ENCODE peak calls at places on chromosomes 4 and X, in six cellular contexts. W is body of pancreas, Q is transverse colon, M is ovary, U is sigmoid colon, Y is testis. D is an unnamed sample.

GRCh38 chrX:44514272-44514671 is 28.4 kb downstream of the FUNDC1 start:
- DNase-seq in Y (no peak), Q (no peak), U (no peak), M (no peak), W (no peak), D (no peak)

GRCh38 chr4:36824682-36825081 is 419.9 kb upstream of the NWD2 start:
- DNase-seq in W (no peak), M (no peak), Y (no peak), U (no peak), Q (no peak), D (no peak)

GRCh38 chr4:6331018-6331417 is 61.4 kb downstream of the WFS1 start:
- DNase-seq in M (no peak), U (no peak), Q (peak; percentile 23), W (no peak), Y (peak; percentile 32), D (no peak)

GRCh38 chr4:145937990-145938611 is 522 bp downstream of the ZNF827 start:
- DNase-seq in U (no peak), W (peak; percentile 13), Y (peak; percentile 65), Q (peak; percentile 28), M (peak; percentile 26), D (peak; percentile 29)

GRCh38 chr4:41256740-41257256 is at the start of gene UCHL1:
- DNase-seq in U (peak; percentile 66), M (peak; percentile 77), Q (peak; percentile 24), Y (peak; percentile 84), W (peak; percentile 27), D (peak; percentile 41)

GRCh38 chr4:55635760-55636621 is at the start of gene NMU:
- DNase-seq in W (peak; percentile 40), U (no peak), M (no peak), Q (peak; percentile 54), Y (peak; percentile 42), D (peak; percentile 69)

GRCh38 chrX:3577551-3577950 is 135.9 kb downstream of the PRKX start:
- DNase-seq in Q (no peak), U (no peak), Y (no peak), M (no peak), W (no peak), D (no peak)

GRCh38 chr4:14566518-14566917 is 435.8 kb upstream of the CPEB2 start:
- DNase-seq in M (no peak), Y (no peak), Q (no peak), W (no peak), U (no peak), D (no peak)

GRCh38 chr4:38235338-38235737 is 275.1 kb downstream of the PTTG2 start:
- DNase-seq in Q (no peak), Y (no peak), W (no peak), M (no peak), U (peak; percentile 72), D (no peak)

GRCh38 chrX:22433292-22434070 is 160.8 kb downstream of the CBLL2 start:
- DNase-seq in W (no peak), M (no peak), U (peak; percentile 64), Q (peak; percentile 7), Y (no peak), D (peak; percentile 1)

GRCh38 chr4:73815145-73815544 is 21.3 kb upstream of the CXCL6 start:
- DNase-seq in W (no peak), Y (no peak), U (no peak), M (no peak), Q (no peak), D (no peak)

GRCh38 chr4:39544580-39545315 is 17.5 kb upstream of the UGDH start:
- DNase-seq in M (no peak), Y (no peak), Q (no peak), U (no peak), W (no peak), D (no peak)

GRCh38 chr4:7383251-7383650 is 51.5 kb downstream of the PSAPL1 start:
- DNase-seq in U (no peak), Y (no peak), M (peak; percentile 9), W (no peak), Q (no peak), D (no peak)

GRCh38 chrX:150935466-150935865 is 37.0 kb upstream of the CD99L2 start:
- DNase-seq in W (no peak), U (no peak), M (no peak), Y (no peak), Q (no peak), D (no peak)

GRCh38 chr4:148302416-148302815 is 139.8 kb downstream of the NR3C2 start:
- DNase-seq in W (no peak), Q (no peak), U (no peak), M (no peak), Y (no peak), D (no peak)

GRCh38 chr4:101119141-101119540 is 228.2 kb downstream of the PPP3CA start:
- DNase-seq in U (no peak), M (no peak), W (no peak), Y (no peak), Q (no peak), D (no peak)

GRCh38 chrX:24282381-24283121 is 31.3 kb downstream of the SUPT20HL2 start:
- DNase-seq in Y (peak; percentile 21), M (no peak), W (peak; percentile 40), U (peak; percentile 69), Q (no peak), D (no peak)

GRCh38 chrX:22078117-22078516 is 46.0 kb downstream of the PHEX start:
- DNase-seq in U (no peak), Q (no peak), Y (no peak), M (no peak), W (no peak), D (no peak)

GRCh38 chr4:110120506-110120905 is 77.9 kb downstream of the ELOVL6 start:
- DNase-seq in M (no peak), U (no peak), W (no peak), Q (no peak), Y (no peak), D (no peak)

GRCh38 chr4:75696036-75696435 is 22.8 kb upstream of the G3BP2 start:
- DNase-seq in Q (peak; percentile 60), M (no peak), Y (no peak), W (no peak), U (no peak), D (no peak)

GRCh38 chrX:122094611-122095010 is 1047.2 kb downstream of the GLUD2 start:
- DNase-seq in Y (no peak), U (no peak), W (no peak), M (no peak), Q (no peak), D (no peak)

GRCh38 chr4:88659061-88659889 is 38.4 kb downstream of the NAP1L5 start:
- DNase-seq in W (peak; percentile 70), Q (peak; percentile 45), U (peak; percentile 70), Y (peak; percentile 71), M (no peak), D (peak; percentile 68)

GRCh38 chrX:19909761-19910160 is 22.4 kb upstream of the SH3KBP1 start:
- DNase-seq in W (no peak), M (no peak), U (no peak), Y (no peak), Q (no peak), D (no peak)

GRCh38 chrX:120736989-120737388 is 107.1 kb upstream of the C1GALT1C1 start:
- DNase-seq in Y (no peak), M (no peak), U (no peak), Q (no peak), W (no peak), D (no peak)

DNA sequence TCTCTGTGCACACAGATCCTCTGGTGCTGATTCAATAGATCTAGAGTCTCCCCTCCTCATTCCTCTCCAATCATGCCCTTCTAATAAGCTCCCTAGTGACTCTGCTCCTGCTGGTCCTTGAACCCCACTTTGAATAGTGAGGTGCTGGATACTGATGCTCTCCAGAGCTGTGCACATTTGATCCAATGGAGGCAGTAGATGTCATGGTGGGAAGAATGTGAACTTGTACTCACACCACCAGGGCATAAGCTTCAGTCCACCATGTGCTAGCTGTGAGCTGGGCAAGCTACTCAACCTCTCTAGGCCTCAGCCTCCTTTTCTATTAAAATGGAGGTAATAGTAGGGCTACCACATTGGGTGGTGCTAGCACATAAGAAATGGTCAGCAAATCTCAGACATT is 241.1 kb downstream of the SPATA18 start:
- DNase-seq in U (no peak), M (no peak), W (no peak), Q (no peak), Y (no peak), D (no peak)
- TF ChIP-seq CTCF in U (no peak), M (no peak), W (no peak), Q (no peak), Y (no peak), D (no peak)

GRCh38 chr4:79164961-79165610 is 160.8 kb downstream of the NAA11 start:
- DNase-seq in M (no peak), U (no peak), W (no peak), Y (no peak), Q (no peak), D (no peak)

GRCh38 chr4:79173186-79173585 is 152.7 kb downstream of the NAA11 start:
- DNase-seq in W (no peak), M (no peak), U (no peak), Q (no peak), Y (no peak), D (no peak)

GRCh38 chr4:79174855-79175254 is 151.0 kb downstream of the NAA11 start:
- DNase-seq in Q (no peak), U (no peak), W (no peak), Y (peak; percentile 21), M (no peak), D (no peak)

GRCh38 chr4:79170077-79170476 is 155.8 kb downstream of the NAA11 start:
- DNase-seq in Q (no peak), U (no peak), W (no peak), Y (no peak), M (no peak), D (no peak)
- H3K27me3 ChIP-seq in Q (no peaks in the 10 kb centered on the region), U (no peaks in the 10 kb centered on the region), W (no peaks in the 10 kb centered on the region), Y (no peaks in the 10 kb centered on the region), M (no peaks in the 10 kb centered on the region), D (no peaks in the 10 kb centered on the region)

DNA sequence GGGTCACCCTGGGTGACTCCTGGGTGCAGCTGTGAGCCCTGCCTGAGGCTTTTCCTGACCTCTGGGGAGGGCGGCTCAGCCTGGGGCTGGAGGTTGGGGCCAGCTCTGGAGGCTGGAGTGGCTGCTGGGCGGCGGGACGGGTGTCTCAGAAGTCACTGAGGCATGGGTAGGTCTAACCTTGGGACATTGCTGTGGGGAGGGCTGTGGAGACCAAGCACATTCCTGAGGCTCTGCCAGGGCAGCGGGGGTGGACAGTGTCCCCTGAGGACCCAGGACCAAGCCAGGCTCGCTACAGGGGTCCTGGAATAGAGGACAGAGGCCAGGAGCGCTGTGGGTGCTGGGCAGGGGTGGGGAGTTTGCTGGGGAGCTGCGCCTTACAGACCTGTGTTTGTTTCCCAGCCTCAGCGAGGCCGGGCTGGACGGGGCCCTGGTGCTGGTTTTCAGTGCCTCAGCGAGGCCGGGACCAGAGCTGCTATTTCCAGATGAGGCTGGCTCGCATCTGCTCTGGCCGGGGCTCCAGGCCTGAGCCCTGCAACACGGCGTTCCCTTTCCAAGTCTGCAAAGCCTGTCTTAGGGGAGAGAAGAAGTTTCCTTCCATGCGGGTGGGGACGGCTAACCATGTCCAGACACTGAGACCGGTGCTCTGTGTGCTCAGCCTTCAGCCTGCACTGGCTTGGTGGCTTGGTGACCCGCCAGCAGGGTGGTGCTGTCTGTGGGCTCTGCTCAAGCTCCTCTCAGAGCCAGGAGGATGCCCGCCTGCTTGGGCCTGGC is 3.0 kb upstream of the SLC25A6 start:
- DNase-seq in M (peak; percentile 33), U (peak; percentile 66), Q (no peak), W (no peak), Y (no peak), D (peak; percentile 84)
- TF ChIP-seq POLR2A in M (no peak), U (no peak), Q (no peak), W (no peak), Y (no peak), D (no peak)

DNA sequence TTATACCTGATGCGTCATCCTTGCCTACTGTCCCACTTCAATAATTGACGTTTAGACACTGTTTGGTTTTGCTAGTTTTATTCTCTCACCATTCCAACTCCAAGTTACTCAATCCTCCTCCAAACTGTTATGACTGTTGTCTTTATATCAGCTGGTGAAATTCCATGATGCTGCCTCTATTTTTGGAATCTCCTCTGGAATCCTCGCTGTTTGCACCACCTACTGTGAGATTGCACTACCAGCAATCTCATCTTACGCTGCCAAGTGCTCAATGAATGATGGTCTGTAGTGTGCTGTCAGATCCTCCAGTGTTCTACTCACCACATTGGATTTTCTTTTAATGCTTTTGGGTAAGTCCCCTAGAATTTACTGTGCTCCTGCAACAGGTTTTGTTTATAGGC is 13.2 kb upstream of the PCDH18 start:
- DNase-seq in W (peak; percentile 9), Y (no peak), U (peak; percentile 68), Q (no peak), M (no peak), D (no peak)
- TF ChIP-seq CTCF in W (no peak), Y (no peak), U (no peak), Q (no peak), M (no peak), D (no peak)